ENCODE peak calls at places on chromosomes 2 and 18, in eight cellular contexts. One of them, this sample, is unnamed.
A peak's percentile ranks its signal among the peaks of the same experiment; 100 is the strongest.

GRCh38 chr2:188076149-188077056 is 215.3 kb upstream of the GULP1 start:
- DNase-seq in testis: no peak
- DNase-seq in suprapubic skin: no peak
- DNase-seq in stomach: no peak
- DNase-seq in gastrocnemius medialis: no peak
- DNase-seq in HFF-Myc: no peak
- DNase-seq in kidney epithelial cell: no peak
- DNase-seq in IMR-90: peak; percentile 1
- DNase-seq in this sample: no peak

GRCh38 chr2:108403494-108403893 is 25.7 kb downstream of the SULT1C4 start:
- DNase-seq in kidney epithelial cell: peak; percentile 42
- DNase-seq in suprapubic skin: no peak
- DNase-seq in gastrocnemius medialis: no peak
- DNase-seq in IMR-90: peak; percentile 73
- DNase-seq in testis: no peak
- DNase-seq in HFF-Myc: peak; percentile 50
- DNase-seq in stomach: no peak
- DNase-seq in this sample: peak; percentile 96

GRCh38 chr18:61765097-61765496 is 127.7 kb downstream of the RNF152 start:
- DNase-seq in IMR-90: peak; percentile 81
- DNase-seq in stomach: no peak
- DNase-seq in HFF-Myc: peak; percentile 2
- DNase-seq in suprapubic skin: no peak
- DNase-seq in gastrocnemius medialis: no peak
- DNase-seq in testis: peak; percentile 50
- DNase-seq in kidney epithelial cell: no peak
- DNase-seq in this sample: no peak

GRCh38 chr2:653645-654425 is 23.4 kb downstream of the TMEM18 start:
- DNase-seq in suprapubic skin: no peak
- DNase-seq in testis: no peak
- DNase-seq in IMR-90: no peak
- DNase-seq in gastrocnemius medialis: no peak
- DNase-seq in kidney epithelial cell: no peak
- DNase-seq in stomach: peak; percentile 22
- DNase-seq in HFF-Myc: no peak
- DNase-seq in this sample: no peak

GRCh38 chr18:2958819-2959298 is 54.1 kb downstream of the LPIN2 start:
- DNase-seq in IMR-90: peak; percentile 63
- DNase-seq in kidney epithelial cell: no peak
- DNase-seq in testis: no peak
- DNase-seq in HFF-Myc: no peak
- DNase-seq in suprapubic skin: no peak
- DNase-seq in stomach: no peak
- DNase-seq in gastrocnemius medialis: peak; percentile 13
- DNase-seq in this sample: no peak

GRCh38 chr2:199463708-199464613 is 6.2 kb upstream of the SATB2 start:
- DNase-seq in kidney epithelial cell: no peak
- DNase-seq in stomach: no peak
- DNase-seq in gastrocnemius medialis: no peak
- DNase-seq in suprapubic skin: peak; percentile 72
- DNase-seq in HFF-Myc: no peak
- DNase-seq in testis: no peak
- DNase-seq in IMR-90: no peak
- DNase-seq in this sample: no peak

GRCh38 chr2:99810241-99810640 is 320.4 kb upstream of the REV1 start:
- DNase-seq in gastrocnemius medialis: no peak
- DNase-seq in HFF-Myc: no peak
- DNase-seq in stomach: no peak
- DNase-seq in suprapubic skin: no peak
- DNase-seq in kidney epithelial cell: no peak
- DNase-seq in IMR-90: no peak
- DNase-seq in testis: no peak
- DNase-seq in this sample: no peak

GRCh38 chr2:85717308-85718005 is 23.3 kb downstream of the GNLY start:
- DNase-seq in HFF-Myc: peak; percentile 69
- DNase-seq in testis: no peak
- DNase-seq in suprapubic skin: peak; percentile 73
- DNase-seq in IMR-90: peak; percentile 34
- DNase-seq in gastrocnemius medialis: no peak
- DNase-seq in stomach: no peak
- DNase-seq in kidney epithelial cell: no peak
- DNase-seq in this sample: no peak

GRCh38 chr2:149652520-149652919 is 64.9 kb upstream of the MMADHC start:
- DNase-seq in testis: no peak
- DNase-seq in kidney epithelial cell: no peak
- DNase-seq in IMR-90: no peak
- DNase-seq in HFF-Myc: no peak
- DNase-seq in suprapubic skin: no peak
- DNase-seq in gastrocnemius medialis: no peak
- DNase-seq in stomach: no peak
- DNase-seq in this sample: no peak

GRCh38 chr2:29269095-29270090 is 154.2 kb downstream of the CLIP4 start:
- DNase-seq in gastrocnemius medialis: no peak
- DNase-seq in suprapubic skin: peak; percentile 48
- DNase-seq in testis: peak; percentile 15
- DNase-seq in stomach: no peak
- DNase-seq in HFF-Myc: no peak
- DNase-seq in IMR-90: no peak
- DNase-seq in kidney epithelial cell: no peak
- DNase-seq in this sample: no peak

GRCh38 chr2:9250091-9250490 is 43.5 kb downstream of the ASAP2 start:
- DNase-seq in IMR-90: no peak
- DNase-seq in HFF-Myc: peak; percentile 48
- DNase-seq in testis: no peak
- DNase-seq in stomach: no peak
- DNase-seq in kidney epithelial cell: no peak
- DNase-seq in gastrocnemius medialis: no peak
- DNase-seq in suprapubic skin: no peak
- DNase-seq in this sample: no peak

GRCh38 chr18:79275992-79276391 is 119.7 kb upstream of the NFATC1 start:
- DNase-seq in IMR-90: no peak
- DNase-seq in testis: no peak
- DNase-seq in HFF-Myc: no peak
- DNase-seq in suprapubic skin: no peak
- DNase-seq in kidney epithelial cell: no peak
- DNase-seq in stomach: no peak
- DNase-seq in gastrocnemius medialis: no peak
- DNase-seq in this sample: no peak

GRCh38 chr2:129712586-129712985 is 266.9 kb upstream of the RAB6C start:
- DNase-seq in stomach: no peak
- DNase-seq in HFF-Myc: no peak
- DNase-seq in testis: no peak
- DNase-seq in IMR-90: no peak
- DNase-seq in gastrocnemius medialis: no peak
- DNase-seq in suprapubic skin: no peak
- DNase-seq in kidney epithelial cell: no peak
- DNase-seq in this sample: no peak

GRCh38 chr2:74567862-74568261 is 13.3 kb downstream of the DOK1 start:
- DNase-seq in HFF-Myc: no peak
- DNase-seq in testis: no peak
- DNase-seq in kidney epithelial cell: no peak
- DNase-seq in suprapubic skin: no peak
- DNase-seq in gastrocnemius medialis: no peak
- DNase-seq in stomach: no peak
- DNase-seq in IMR-90: peak; percentile 88
- DNase-seq in this sample: no peak

GRCh38 chr2:182132605-182133004 is 147.0 kb downstream of the PPP1R1C start:
- DNase-seq in testis: no peak
- DNase-seq in kidney epithelial cell: no peak
- DNase-seq in suprapubic skin: no peak
- DNase-seq in IMR-90: peak; percentile 53
- DNase-seq in gastrocnemius medialis: no peak
- DNase-seq in stomach: no peak
- DNase-seq in HFF-Myc: no peak
- DNase-seq in this sample: no peak

GRCh38 chr2:105645971-105646370 is 98.7 kb upstream of the NCK2 start:
- DNase-seq in IMR-90: no peak
- DNase-seq in HFF-Myc: no peak
- DNase-seq in testis: no peak
- DNase-seq in kidney epithelial cell: no peak
- DNase-seq in suprapubic skin: no peak
- DNase-seq in stomach: no peak
- DNase-seq in gastrocnemius medialis: no peak
- DNase-seq in this sample: peak; percentile 35

GRCh38 chr2:105645031-105645940 is 99.4 kb upstream of the NCK2 start:
- DNase-seq in testis: peak; percentile 56
- DNase-seq in IMR-90: no peak
- DNase-seq in gastrocnemius medialis: no peak
- DNase-seq in kidney epithelial cell: no peak
- DNase-seq in stomach: no peak
- DNase-seq in suprapubic skin: no peak
- DNase-seq in HFF-Myc: no peak
- DNase-seq in this sample: no peak

GRCh38 chr2:105644174-105644980 is 100.3 kb upstream of the NCK2 start:
- DNase-seq in gastrocnemius medialis: no peak
- DNase-seq in kidney epithelial cell: no peak
- DNase-seq in stomach: no peak
- DNase-seq in HFF-Myc: no peak
- DNase-seq in suprapubic skin: no peak
- DNase-seq in testis: no peak
- DNase-seq in IMR-90: no peak
- DNase-seq in this sample: peak; percentile 93

GRCh38 chr2:105641389-105641811 is 103.3 kb upstream of the NCK2 start:
- DNase-seq in HFF-Myc: no peak
- DNase-seq in stomach: peak; percentile 54
- DNase-seq in kidney epithelial cell: no peak
- DNase-seq in suprapubic skin: no peak
- DNase-seq in IMR-90: no peak
- DNase-seq in testis: peak; percentile 85
- DNase-seq in gastrocnemius medialis: no peak
- DNase-seq in this sample: no peak

GRCh38 chr2:105643405-105644173 is 101.1 kb upstream of the NCK2 start:
- DNase-seq in IMR-90: no peak
- DNase-seq in suprapubic skin: no peak
- DNase-seq in kidney epithelial cell: no peak
- DNase-seq in testis: no peak
- DNase-seq in stomach: no peak
- DNase-seq in HFF-Myc: no peak
- DNase-seq in gastrocnemius medialis: no peak
- DNase-seq in this sample: peak; percentile 26
- H3K4me3 ChIP-seq in IMR-90: no peak overlapping the region
- H3K4me3 ChIP-seq in suprapubic skin: no peak overlapping the region
- H3K4me3 ChIP-seq in kidney epithelial cell: no peak overlapping the region
- H3K4me3 ChIP-seq in testis: no peak overlapping the region
- H3K4me3 ChIP-seq in stomach: no peak overlapping the region
- H3K4me3 ChIP-seq in HFF-Myc: no peak overlapping the region
- H3K4me3 ChIP-seq in gastrocnemius medialis: no peak overlapping the region
- H3K4me3 ChIP-seq in this sample: peak overlapping the region; percentile 7

GRCh38 chr2:27953077-27953476 is 62.5 kb downstream of the BABAM2 start:
- DNase-seq in kidney epithelial cell: no peak
- DNase-seq in gastrocnemius medialis: no peak
- DNase-seq in testis: no peak
- DNase-seq in IMR-90: no peak
- DNase-seq in stomach: no peak
- DNase-seq in suprapubic skin: no peak
- DNase-seq in HFF-Myc: no peak
- DNase-seq in this sample: no peak

GRCh38 chr2:27954771-27955384 is 64.3 kb downstream of the BABAM2 start:
- DNase-seq in gastrocnemius medialis: peak; percentile 70
- DNase-seq in suprapubic skin: peak; percentile 83
- DNase-seq in IMR-90: peak; percentile 97
- DNase-seq in stomach: no peak
- DNase-seq in kidney epithelial cell: peak; percentile 86
- DNase-seq in HFF-Myc: peak; percentile 91
- DNase-seq in testis: peak; percentile 47
- DNase-seq in this sample: peak; percentile 52

GRCh38 chr2:27956895-27957294 is 66.4 kb downstream of the BABAM2 start:
- DNase-seq in gastrocnemius medialis: no peak
- DNase-seq in IMR-90: peak; percentile 81
- DNase-seq in stomach: no peak
- DNase-seq in testis: no peak
- DNase-seq in suprapubic skin: no peak
- DNase-seq in HFF-Myc: no peak
- DNase-seq in kidney epithelial cell: no peak
- DNase-seq in this sample: no peak

GRCh38 chr2:27954261-27954673 is 63.7 kb downstream of the BABAM2 start:
- DNase-seq in IMR-90: peak; percentile 45
- DNase-seq in HFF-Myc: no peak
- DNase-seq in suprapubic skin: no peak
- DNase-seq in stomach: no peak
- DNase-seq in kidney epithelial cell: no peak
- DNase-seq in testis: no peak
- DNase-seq in gastrocnemius medialis: no peak
- DNase-seq in this sample: no peak

DNA sequence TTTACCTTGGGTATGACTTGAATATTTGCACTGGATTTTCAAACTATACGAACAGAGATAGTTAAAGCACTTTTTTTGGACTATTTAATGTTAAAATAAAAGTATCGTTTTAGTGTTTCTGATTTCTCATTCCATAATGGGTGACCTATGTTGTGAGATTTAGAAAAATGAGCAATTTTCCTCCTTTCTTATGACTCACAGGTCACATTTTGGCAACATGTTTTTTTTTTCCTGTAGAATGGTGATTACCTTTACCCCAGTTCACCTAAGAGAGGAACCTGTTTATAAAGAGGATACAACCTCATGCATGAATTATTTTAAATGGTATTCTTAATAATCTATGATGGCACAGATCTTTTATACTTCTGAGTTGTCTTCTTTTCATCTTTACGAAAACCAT is 65.2 kb downstream of the BABAM2 start:
- DNase-seq in HFF-Myc: no peak
- DNase-seq in testis: no peak
- DNase-seq in kidney epithelial cell: no peak
- DNase-seq in gastrocnemius medialis: no peak
- DNase-seq in stomach: no peak
- DNase-seq in suprapubic skin: no peak
- DNase-seq in IMR-90: peak; percentile 11
- DNase-seq in this sample: no peak
- H3K4me3 ChIP-seq in HFF-Myc: no peak overlapping the region
- H3K4me3 ChIP-seq in testis: no peak overlapping the region
- H3K4me3 ChIP-seq in kidney epithelial cell: no peak overlapping the region
- H3K4me3 ChIP-seq in gastrocnemius medialis: no peak overlapping the region
- H3K4me3 ChIP-seq in stomach: no peak overlapping the region
- H3K4me3 ChIP-seq in suprapubic skin: no peak overlapping the region
- H3K4me3 ChIP-seq in IMR-90: no peak overlapping the region
- H3K4me3 ChIP-seq in this sample: no peak overlapping the region

GRCh38 chr2:112646102-112646719 is 472 bp downstream of the SLC20A1 start:
- DNase-seq in stomach: no peak
- DNase-seq in suprapubic skin: no peak
- DNase-seq in IMR-90: no peak
- DNase-seq in HFF-Myc: no peak
- DNase-seq in testis: peak; percentile 48
- DNase-seq in gastrocnemius medialis: no peak
- DNase-seq in kidney epithelial cell: no peak
- DNase-seq in this sample: no peak
- H3K4me3 ChIP-seq in stomach: peak overlapping the region; percentile 90
- H3K4me3 ChIP-seq in suprapubic skin: peak overlapping the region; percentile 96
- H3K4me3 ChIP-seq in IMR-90: peak overlapping the region; percentile 91
- H3K4me3 ChIP-seq in HFF-Myc: peak overlapping the region; percentile 93
- H3K4me3 ChIP-seq in testis: peak overlapping the region; percentile 97
- H3K4me3 ChIP-seq in gastrocnemius medialis: peak overlapping the region; percentile 76
- H3K4me3 ChIP-seq in kidney epithelial cell: peak overlapping the region; percentile 94
- H3K4me3 ChIP-seq in this sample: peak overlapping the region; percentile 85

DNA sequence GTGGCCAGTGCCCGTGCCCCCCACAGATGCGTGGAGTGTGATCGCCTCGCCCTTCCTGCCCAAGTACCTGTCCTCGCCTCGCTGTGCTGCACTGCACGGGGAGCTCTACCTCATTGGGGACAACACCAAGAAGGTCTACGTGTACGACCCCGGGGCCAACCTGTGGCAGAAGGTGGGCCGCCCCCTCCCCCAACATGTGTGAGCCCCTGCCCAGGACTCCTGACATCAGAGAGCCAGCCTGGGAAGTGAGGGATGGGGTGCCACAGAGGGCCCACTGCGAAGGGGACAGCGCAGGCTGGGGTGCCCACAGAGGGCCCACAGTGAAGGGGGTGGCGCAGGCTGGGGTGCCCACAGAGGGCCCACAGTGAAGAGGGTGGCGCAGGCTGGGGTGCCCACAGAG is 9.8 kb upstream of the ERFE start:
- DNase-seq in IMR-90: no peak
- DNase-seq in gastrocnemius medialis: no peak
- DNase-seq in kidney epithelial cell: no peak
- DNase-seq in suprapubic skin: no peak
- DNase-seq in stomach: no peak
- DNase-seq in HFF-Myc: no peak
- DNase-seq in testis: no peak
- DNase-seq in this sample: no peak
- H3K4me3 ChIP-seq in IMR-90: no peak overlapping the region
- H3K4me3 ChIP-seq in gastrocnemius medialis: no peak overlapping the region
- H3K4me3 ChIP-seq in kidney epithelial cell: no peak overlapping the region
- H3K4me3 ChIP-seq in suprapubic skin: no peak overlapping the region
- H3K4me3 ChIP-seq in stomach: no peak overlapping the region
- H3K4me3 ChIP-seq in HFF-Myc: no peak overlapping the region
- H3K4me3 ChIP-seq in testis: no peak overlapping the region
- H3K4me3 ChIP-seq in this sample: no peak overlapping the region